ENCODE peak calls at places on chromosomes 12 and 14, in ten cellular contexts. B, W, X, M, F, E, K, J, A and P are unnamed samples. For H3K27me3, the result is how much of the 10 kb centered on the place peaks cover.

GRCh38 chr14:72619881-72620280 is 274.0 kb downstream of the DPF3 start:
- DNase-seq in A (no peak), F (no peak), B (no peak), M (no peak), X (no peak), E (no peak), J (no peak), K (no peak), W (no peak), P (peak)

GRCh38 chr14:54654600-54654999 is 87.7 kb downstream of the SAMD4A start:
- DNase-seq in K (no peak), B (no peak), M (no peak), W (no peak), X (no peak), E (no peak), J (no peak), A (no peak), F (no peak), P (no peak)

GRCh38 chr12:107570721-107571120 is 114.9 kb upstream of the PWP1 start:
- DNase-seq in F (no peak), B (no peak), J (no peak), X (no peak), A (no peak), W (no peak), M (peak), K (no peak), E (no peak), P (no peak)

GRCh38 chr12:131989021-131989420 is 39.3 kb downstream of the EP400 start:
- DNase-seq in F (no peak), M (no peak), J (no peak), K (no peak), W (no peak), E (no peak), A (no peak), X (no peak), B (no peak), P (no peak)

GRCh38 chr12:42750356-42750755 is 160.8 kb upstream of the PRICKLE1 start:
- DNase-seq in J (no peak), X (no peak), B (no peak), W (no peak), K (no peak), E (no peak), A (no peak), M (no peak), F (no peak), P (no peak)

GRCh38 chr14:73325063-73325462 is 87.8 kb downstream of the PAPLN start:
- DNase-seq in M (no peak), A (no peak), B (no peak), K (no peak), E (no peak), F (no peak), J (no peak), X (no peak), W (no peak), P (no peak)

GRCh38 chr12:70052931-70053497 is 190.2 kb upstream of the CNOT2 start:
- DNase-seq in A (no peak), J (peak), E (peak), M (no peak), W (peak), B (no peak), K (peak), X (no peak), F (no peak), P (no peak)

GRCh38 chr12:75784591-75784990 is 247.0 kb downstream of the PHLDA1 start:
- DNase-seq in M (peak), K (peak), W (peak), B (peak), A (no peak), F (no peak), X (peak), E (peak), J (peak), P (no peak)

GRCh38 chr12:106249411-106250135 is 1.8 kb upstream of the CKAP4 start:
- DNase-seq in A (no peak), J (no peak), X (no peak), W (no peak), E (no peak), B (no peak), K (no peak), M (no peak), F (no peak), P (no peak)

GRCh38 chr14:104509673-104510072 is 69.9 kb upstream of the C14orf180 start:
- DNase-seq in E (no peak), B (no peak), J (no peak), W (peak), M (no peak), K (no peak), X (no peak), F (no peak), A (no peak), P (no peak)

GRCh38 chr12:116582610-116583009 is 23.4 kb downstream of the MAP1LC3B2 start:
- DNase-seq in X (no peak), E (no peak), W (no peak), A (peak), M (peak), J (no peak), B (no peak), F (no peak), K (peak), P (no peak)

GRCh38 chr12:124720687-124721500 is 142.8 kb downstream of the SCARB1 start:
- DNase-seq in J (peak), B (no peak), X (no peak), F (no peak), K (peak), M (peak), A (no peak), E (no peak), W (peak), P (no peak)

GRCh38 chr12:114407566-114408411 is 1.8 kb upstream of the TBX5 start:
- DNase-seq in E (no peak), B (no peak), F (no peak), X (no peak), A (no peak), K (no peak), M (no peak), W (no peak), J (no peak), P (no peak)

GRCh38 chr14:32028599-32028998 is 48.5 kb upstream of the ARHGAP5 start:
- DNase-seq in J (no peak), B (no peak), M (no peak), K (no peak), E (no peak), A (no peak), F (no peak), X (no peak), W (no peak), P (no peak)

GRCh38 chr12:114799574-114800487 is 115.9 kb upstream of the TBX3 start:
- DNase-seq in B (no peak), F (no peak), M (no peak), E (peak), W (no peak), X (no peak), J (no peak), A (peak), K (peak), P (no peak)

GRCh38 chr14:93115920-93116675 is at the start of gene ITPK1:
- DNase-seq in W (peak), K (peak), X (peak), J (peak), E (peak), A (peak), M (peak), B (peak), F (peak), P (no peak)

GRCh38 chr14:105375635-105376057 is 22.7 kb upstream of the TEX22 start:
- DNase-seq in W (no peak), K (no peak), J (no peak), F (no peak), B (no peak), M (no peak), A (no peak), E (no peak), X (no peak), P (no peak)

GRCh38 chr14:77979666-77980351 is 179.9 kb downstream of the ADCK1 start:
- DNase-seq in K (no peak), A (no peak), E (no peak), W (peak), J (no peak), B (no peak), X (no peak), F (no peak), M (peak), P (no peak)

GRCh38 chr14:80637726-80638619 is 303.6 kb downstream of the CEP128 start:
- DNase-seq in A (no peak), W (no peak), F (no peak), K (no peak), B (no peak), E (no peak), M (no peak), J (no peak), X (no peak), P (no peak)

GRCh38 chr12:108174641-108175040 is 45.6 kb downstream of the WSCD2 start:
- DNase-seq in E (no peak), K (no peak), B (no peak), J (no peak), X (no peak), A (no peak), F (no peak), M (no peak), W (no peak), P (no peak)

GRCh38 chr12:34605510-34605887 is 583.2 kb downstream of the ALG10 start:
- DNase-seq in W (no peak), A (no peak), B (no peak), K (no peak), E (no peak), J (no peak), M (no peak), X (peak), F (no peak), P (peak)

GRCh38 chr14:75476274-75476995 is 45.8 kb upstream of the BATF start:
- DNase-seq in M (no peak), E (no peak), F (no peak), W (peak), J (peak), X (peak), K (no peak), A (peak), B (no peak), P (no peak)

GRCh38 chr12:123983822-123984485 is 10.9 kb downstream of the ZNF664 start:
- DNase-seq in M (peak), J (no peak), X (no peak), E (no peak), K (peak), F (no peak), A (peak), B (peak), W (peak), P (no peak)

GRCh38 chr14:95330591-95331370 is 11.1 kb upstream of the CLMN start:
- DNase-seq in K (no peak), W (no peak), F (no peak), B (no peak), X (no peak), J (no peak), M (no peak), A (no peak), E (no peak), P (no peak)

GRCh38 chr12:63989301-63989845 is 144.9 kb downstream of the SRGAP1 start:
- DNase-seq in M (no peak), W (peak), J (no peak), A (no peak), X (no peak), E (no peak), B (no peak), F (no peak), K (no peak), P (no peak)

GRCh38 chr12:3034067-3034750 is 43.0 kb upstream of the TSPAN9 start:
- DNase-seq in W (peak), M (peak), J (peak), B (no peak), A (peak), E (peak), F (no peak), X (no peak), K (peak), P (no peak)

GRCh38 chr12:111404362-111405148 is 1.2 kb upstream of the SH2B3 start:
- DNase-seq in J (peak), E (peak), W (peak), K (peak), M (peak), A (no peak), F (no peak), X (peak), B (peak), P (no peak)

GRCh38 chr12:100857418-100857817 is 62.8 kb downstream of the ANO4 start:
- DNase-seq in A (no peak), B (no peak), K (no peak), M (peak), E (no peak), F (no peak), W (peak), X (no peak), J (no peak), P (no peak)

GRCh38 chr12:120651821-120652220 is 11.4 kb downstream of the CABP1 start:
- DNase-seq in X (no peak), A (no peak), K (no peak), B (no peak), F (no peak), W (no peak), E (no peak), M (peak), J (no peak), P (no peak)

GRCh38 chr12:120647375-120647755 is 6.9 kb downstream of the CABP1 start:
- DNase-seq in E (no peak), X (no peak), J (no peak), K (no peak), B (no peak), A (no peak), W (no peak), F (no peak), M (no peak), P (no peak)

GRCh38 chr12:120650249-120650690 is 9.8 kb downstream of the CABP1 start:
- DNase-seq in X (no peak), K (no peak), B (no peak), E (no peak), J (no peak), F (no peak), A (no peak), M (no peak), W (no peak), P (no peak)

GRCh38 chr12:120652671-120653435 is 12.4 kb downstream of the CABP1 start:
- DNase-seq in J (no peak), F (no peak), X (peak), M (no peak), K (peak), B (no peak), E (no peak), A (no peak), W (no peak), P (peak)

GRCh38 chr12:120649442-120650248 is 9.2 kb downstream of the CABP1 start:
- DNase-seq in X (peak), F (no peak), E (no peak), J (no peak), K (no peak), M (peak), B (no peak), W (peak), A (no peak), P (no peak)
- H3K27ac ChIP-seq in X (peak), F (no peak), E (no peak), J (peak), K (no peak), M (no peak), B (no peak), W (no peak), A (no peak), P (peak)

GRCh38 chr12:18479266-18479665 is 217.9 kb downstream of the PIK3C2G start:
- DNase-seq in A (no peak), B (no peak), F (no peak), M (no peak), W (no peak), J (no peak), X (no peak), K (no peak), E (no peak), P (no peak)
- H3K27me3 ChIP-seq in A (under half), B (under half), F (under half), M (under half), W (under half), J (under half), X (under half), K (under half), E (under half), P (under half)

DNA sequence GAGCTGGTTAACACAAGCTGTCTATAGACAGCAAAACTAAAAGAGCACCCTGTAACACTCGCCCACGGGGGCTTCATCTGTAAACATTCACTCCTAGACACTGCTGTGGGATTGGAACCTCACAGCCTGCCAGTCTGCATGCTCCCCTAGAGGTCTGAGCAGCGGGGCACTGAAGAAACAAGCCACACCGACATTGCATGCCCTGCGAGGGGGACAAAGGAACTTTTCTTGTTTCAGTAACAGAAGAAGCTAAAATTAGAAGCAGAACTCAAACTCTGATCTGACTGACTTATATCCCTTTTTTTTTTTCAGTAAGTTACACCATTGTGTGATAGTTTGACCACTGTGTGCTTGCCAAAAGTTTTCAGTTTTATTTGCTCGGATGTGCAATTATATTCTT is 100.3 kb downstream of the EPS8 start:
- DNase-seq in B (no peak), K (no peak), X (no peak), M (no peak), W (peak), F (no peak), J (no peak), E (no peak), A (no peak), P (no peak)
- H3K27ac ChIP-seq in B (no peak), K (peak), X (peak), M (no peak), W (peak), F (no peak), J (peak), E (peak), A (peak), P (peak)

GRCh38 chr12:13981296-13981962 is at the start of gene GRIN2B:
- DNase-seq in J (no peak), A (no peak), F (no peak), M (no peak), X (no peak), K (no peak), B (no peak), E (no peak), W (no peak), P (no peak)
- H3K27me3 ChIP-seq in J (under half), A (under half), F (under half), M (half or more), X (half or more), K (under half), B (under half), E (under half), W (under half), P (under half)

GRCh38 chr14:20440465-20440864 is 4.5 kb upstream of the KLHL33 start:
- DNase-seq in B (no peak), E (no peak), A (no peak), F (no peak), X (no peak), J (no peak), K (no peak), W (no peak), M (no peak), P (no peak)

GRCh38 chr14:20434701-20435453 is 1.1 kb downstream of the KLHL33 start:
- DNase-seq in F (no peak), K (peak), J (peak), W (no peak), X (peak), A (peak), B (no peak), E (no peak), M (no peak), P (no peak)

GRCh38 chr14:20438664-20439063 is 2.7 kb upstream of the KLHL33 start:
- DNase-seq in F (no peak), E (no peak), J (no peak), B (no peak), X (no peak), M (no peak), A (no peak), W (no peak), K (no peak), P (no peak)

GRCh38 chr14:20435454-20436362 is at the start of gene KLHL33:
- DNase-seq in F (no peak), B (no peak), J (no peak), W (no peak), E (no peak), X (no peak), M (no peak), A (no peak), K (no peak), P (no peak)

GRCh38 chr14:20436363-20436755 is 393 bp upstream of the KLHL33 start:
- DNase-seq in J (no peak), B (no peak), A (no peak), F (no peak), M (no peak), K (no peak), X (no peak), W (no peak), E (no peak), P (no peak)
- H3K27ac ChIP-seq in J (no peak), B (no peak), A (no peak), F (no peak), M (no peak), K (no peak), X (no peak), W (no peak), E (no peak), P (no peak)

GRCh38 chr12:196436-196835 is 17.5 kb downstream of the SLC6A12 start:
- DNase-seq in K (no peak), J (no peak), A (no peak), F (no peak), M (no peak), B (no peak), E (no peak), X (no peak), W (no peak), P (no peak)
- H3K27me3 ChIP-seq in K (under half), J (under half), A (under half), F (under half), M (under half), B (under half), E (under half), X (under half), W (under half), P (under half)

DNA sequence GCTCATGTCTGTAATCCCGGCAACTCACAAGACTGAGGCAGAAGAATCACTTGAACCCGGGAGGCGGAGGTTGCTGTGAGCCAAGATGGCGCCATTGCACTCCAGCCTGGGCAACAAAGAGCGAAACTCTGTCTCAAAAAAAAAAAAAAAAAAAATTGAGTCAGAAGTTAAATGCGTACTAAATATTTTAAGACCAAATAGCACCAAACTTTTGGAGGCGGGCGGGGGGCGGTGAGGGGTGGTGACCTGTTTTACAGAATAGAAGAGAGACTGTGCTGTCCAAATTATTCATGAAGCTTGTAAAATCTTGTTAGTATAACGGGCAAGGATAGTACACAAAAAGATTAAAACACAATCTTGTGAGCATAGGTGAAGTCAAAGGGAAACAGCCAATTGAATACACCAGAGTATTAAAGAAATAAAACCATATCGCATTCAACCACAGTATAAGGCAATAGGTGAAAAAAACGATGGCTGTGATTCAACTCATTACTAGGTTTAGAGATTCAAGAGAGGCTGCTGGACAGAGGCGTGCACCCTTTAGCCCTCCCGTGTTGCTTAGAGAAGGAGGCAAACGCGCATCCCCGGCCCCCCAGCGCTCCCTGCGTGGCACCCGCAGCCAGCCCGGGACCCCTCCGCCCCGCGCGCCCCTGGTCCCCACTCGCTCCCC is 571 bp downstream of the ZNF891 start:
- DNase-seq in F (no peak), K (no peak), M (no peak), E (no peak), W (no peak), A (no peak), X (no peak), B (no peak), J (no peak), P (no peak)
- H3K27ac ChIP-seq in F (peak), K (peak), M (peak), E (peak), W (peak), A (peak), X (peak), B (peak), J (peak), P (peak)

DNA sequence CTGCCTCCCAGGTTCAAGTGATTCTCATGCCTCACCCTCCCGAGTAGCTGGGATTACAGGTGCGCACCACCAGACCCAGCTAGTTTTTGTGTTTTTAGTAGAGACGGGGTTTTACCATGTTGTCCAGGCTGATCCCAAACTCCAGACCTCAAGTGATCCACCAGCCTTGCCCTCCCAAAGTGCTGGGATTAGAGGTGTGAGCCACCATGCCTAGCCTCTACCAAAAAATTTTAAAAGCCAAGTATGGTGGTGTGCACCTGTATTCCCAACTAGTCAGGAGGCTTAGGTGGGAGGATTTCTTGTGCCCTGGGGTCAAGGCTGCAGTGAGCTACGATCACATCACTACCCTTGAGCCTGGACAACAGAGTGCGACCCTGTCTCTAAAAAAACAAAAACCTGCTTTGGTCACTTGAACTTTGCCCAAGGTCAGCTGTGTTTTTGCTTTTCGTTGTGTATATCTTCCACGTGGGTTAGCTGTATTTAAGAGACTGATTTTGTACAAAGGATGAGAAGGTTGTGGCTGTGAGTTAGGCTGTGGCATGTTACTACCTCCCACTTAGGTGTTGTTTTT is 12.7 kb downstream of the C12orf76 start:
- DNase-seq in W (no peak), J (no peak), B (no peak), K (no peak), M (no peak), E (no peak), A (no peak), X (no peak), F (no peak), P (no peak)
- H3K27me3 ChIP-seq in W (under half), J (under half), B (under half), K (under half), M (under half), E (under half), A (under half), X (under half), F (under half), P (under half)